ENCODE peak calls at places on chromosomes 12 and 14, in eight cellular contexts. S is A549; Z is naive thymus-derived CD4-positive, alpha-beta T cell; K is epithelial cell of proximal tubule; C is lung; M is right cardiac atrium; T is heart left ventricle; X is fibroblast of lung. Y is an unnamed sample.

GRCh38 chr12:132558861-132559623 is 51.3 kb downstream of the LRCOL1 start:
- DNase-seq in S (no peak), Z (no peak), K (peak; percentile 15), C (no peak), M (no peak), T (no peak), X (no peak), Y (peak; percentile 51)

GRCh38 chr12:96861656-96862055 is 45.4 kb upstream of the NEDD1 start:
- DNase-seq in S (no peak), Z (no peak), K (no peak), C (no peak), M (no peak), T (no peak), X (no peak), Y (no peak)

GRCh38 chr12:93415723-93416464 is 25.9 kb downstream of the UBE2N start:
- DNase-seq in S (no peak), Z (no peak), K (no peak), C (no peak), M (no peak), T (no peak), X (peak; percentile 63), Y (no peak)

GRCh38 chr12:10562306-10562933 is 51.0 kb downstream of the MAGOHB start:
- DNase-seq in S (peak; percentile 13), Z (peak; percentile 38), K (peak; percentile 9), C (no peak), M (no peak), T (no peak), X (peak; percentile 73), Y (peak; percentile 67)

GRCh38 chr12:94740601-94741362 is 90.4 kb upstream of the TMCC3 start:
- DNase-seq in S (no peak), Z (no peak), K (no peak), C (no peak), M (no peak), T (no peak), X (no peak), Y (no peak)

GRCh38 chr14:92651106-92651792 is 97.2 kb downstream of the LGMN start:
- DNase-seq in S (no peak), Z (peak; percentile 87), K (no peak), C (peak; percentile 51), M (peak; percentile 68), T (peak; percentile 39), X (no peak), Y (peak; percentile 80)

GRCh38 chr14:38129192-38129591 is 78.5 kb upstream of the SSTR1 start:
- DNase-seq in S (no peak), Z (no peak), K (no peak), C (no peak), M (no peak), T (no peak), X (no peak), Y (no peak)

GRCh38 chr12:111066744-111067437 is 146.5 kb upstream of the MYL2 start:
- DNase-seq in S (peak; percentile 44), Z (no peak), K (no peak), C (no peak), M (no peak), T (no peak), X (no peak), Y (peak; percentile 46)

GRCh38 chr14:60561845-60562746 is 53.1 kb downstream of the SIX6 start:
- DNase-seq in S (peak; percentile 52), Z (no peak), K (peak; percentile 36), C (no peak), M (peak; percentile 65), T (peak; percentile 13), X (peak; percentile 84), Y (peak; percentile 69)

GRCh38 chr12:126663304-126664094 is 1598.3 kb downstream of the AACS start:
- DNase-seq in S (peak; percentile 8), Z (no peak), K (no peak), C (no peak), M (no peak), T (no peak), X (no peak), Y (peak; percentile 12)

GRCh38 chr12:130818381-130819247 is 20.4 kb downstream of the STX2 start:
- DNase-seq in S (peak; percentile 91), Z (peak; percentile 66), K (no peak), C (peak; percentile 65), M (peak; percentile 88), T (peak; percentile 54), X (peak; percentile 25), Y (no peak)

GRCh38 chr14:22452330-22452729 is 136.7 kb downstream of the DAD1 start:
- DNase-seq in S (no peak), Z (no peak), K (no peak), C (no peak), M (no peak), T (no peak), X (no peak), Y (no peak)

GRCh38 chr14:22449612-22449930 is 139.5 kb downstream of the DAD1 start:
- DNase-seq in S (no peak), Z (no peak), K (no peak), C (no peak), M (no peak), T (no peak), X (no peak), Y (no peak)

GRCh38 chr14:22448035-22448904 is 140.8 kb downstream of the DAD1 start:
- DNase-seq in S (no peak), Z (no peak), K (no peak), C (no peak), M (no peak), T (no peak), X (no peak), Y (no peak)

GRCh38 chr14:22448905-22449611 is 140.0 kb downstream of the DAD1 start:
- DNase-seq in S (no peak), Z (no peak), K (no peak), C (no peak), M (no peak), T (no peak), X (peak; percentile 31), Y (no peak)

DNA sequence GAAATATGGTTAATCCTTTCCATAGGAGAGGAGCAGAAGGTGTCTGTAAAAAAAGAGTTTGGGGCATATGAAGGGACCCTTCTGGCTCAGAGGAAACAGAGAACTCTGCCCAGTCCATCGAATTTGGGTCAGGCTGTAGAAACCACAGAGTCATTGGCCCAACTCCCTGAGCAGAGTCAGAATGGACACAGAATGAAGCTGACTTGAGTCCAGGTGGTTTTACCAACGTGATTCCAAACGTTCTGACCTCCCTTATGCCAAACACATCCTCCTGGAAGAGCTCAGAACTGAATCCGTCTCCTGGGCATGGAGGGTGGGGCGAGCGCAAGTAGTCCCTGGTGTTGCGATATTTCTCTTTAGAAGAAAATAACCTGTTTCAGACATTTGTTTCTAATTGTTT is 138.8 kb downstream of the DAD1 start:
- DNase-seq in S (no peak), Z (no peak), K (no peak), C (no peak), M (no peak), T (no peak), X (no peak), Y (no peak)
- H3K4me3 ChIP-seq in S (no peak overlapping the region), Z (no peak overlapping the region), K (no peak overlapping the region), C (no peak overlapping the region), M (no peak overlapping the region), T (no peak overlapping the region), X (no peak overlapping the region), Y (no peak overlapping the region)

GRCh38 chr12:65859519-65859918 is 35.2 kb downstream of the HMGA2 start:
- DNase-seq in S (no peak), Z (no peak), K (no peak), C (no peak), M (no peak), T (no peak), X (no peak), Y (no peak)

GRCh38 chr12:65858831-65859230 is 34.5 kb downstream of the HMGA2 start:
- DNase-seq in S (no peak), Z (no peak), K (no peak), C (no peak), M (no peak), T (no peak), X (peak; percentile 75), Y (no peak)

GRCh38 chr12:65860584-65860983 is 36.3 kb downstream of the HMGA2 start:
- DNase-seq in S (no peak), Z (no peak), K (no peak), C (no peak), M (no peak), T (no peak), X (no peak), Y (no peak)

GRCh38 chr12:65856521-65856920 is 32.2 kb downstream of the HMGA2 start:
- DNase-seq in S (no peak), Z (no peak), K (no peak), C (no peak), M (no peak), T (no peak), X (no peak), Y (no peak)

DNA sequence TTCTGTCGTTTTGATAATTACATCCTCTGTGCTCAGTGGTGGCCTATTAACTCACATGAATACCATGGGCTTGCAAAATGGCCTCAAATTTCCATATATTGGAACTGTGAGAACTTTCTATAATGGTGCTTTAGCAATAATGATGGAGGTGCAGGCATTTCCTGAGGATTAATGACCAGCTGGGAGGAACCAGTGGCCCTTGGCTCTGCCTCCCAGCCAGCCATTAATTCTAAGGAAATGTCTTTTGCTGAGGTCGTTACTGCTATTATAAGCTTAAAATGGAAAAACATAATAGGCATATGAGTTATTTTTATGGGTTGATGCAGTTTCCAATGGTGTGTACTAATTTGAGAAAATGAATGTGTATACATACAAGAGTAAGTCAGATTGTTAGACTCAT is 33.6 kb downstream of the HMGA2 start:
- DNase-seq in S (no peak), Z (no peak), K (no peak), C (no peak), M (no peak), T (no peak), X (no peak), Y (no peak)
- H3K4me3 ChIP-seq in S (no peak overlapping the region), Z (no peak overlapping the region), K (no peak overlapping the region), C (no peak overlapping the region), M (no peak overlapping the region), T (no peak overlapping the region), X (no peak overlapping the region), Y (no peak overlapping the region)

GRCh38 chr12:28191690-28192089 is 1.4 kb downstream of the CCDC91 start:
- DNase-seq in S (peak; percentile 13), Z (peak; percentile 29), K (no peak), C (no peak), M (no peak), T (no peak), X (peak; percentile 11), Y (peak; percentile 16)
- H3K4me3 ChIP-seq in S (peak overlapping the region; percentile 91), Z (peak overlapping the region; percentile 80), K (peak overlapping the region; percentile 90), C (no peak overlapping the region), M (peak overlapping the region; percentile 81), T (peak overlapping the region; percentile 81), X (peak overlapping the region; percentile 82), Y (peak overlapping the region; percentile 92)

DNA sequence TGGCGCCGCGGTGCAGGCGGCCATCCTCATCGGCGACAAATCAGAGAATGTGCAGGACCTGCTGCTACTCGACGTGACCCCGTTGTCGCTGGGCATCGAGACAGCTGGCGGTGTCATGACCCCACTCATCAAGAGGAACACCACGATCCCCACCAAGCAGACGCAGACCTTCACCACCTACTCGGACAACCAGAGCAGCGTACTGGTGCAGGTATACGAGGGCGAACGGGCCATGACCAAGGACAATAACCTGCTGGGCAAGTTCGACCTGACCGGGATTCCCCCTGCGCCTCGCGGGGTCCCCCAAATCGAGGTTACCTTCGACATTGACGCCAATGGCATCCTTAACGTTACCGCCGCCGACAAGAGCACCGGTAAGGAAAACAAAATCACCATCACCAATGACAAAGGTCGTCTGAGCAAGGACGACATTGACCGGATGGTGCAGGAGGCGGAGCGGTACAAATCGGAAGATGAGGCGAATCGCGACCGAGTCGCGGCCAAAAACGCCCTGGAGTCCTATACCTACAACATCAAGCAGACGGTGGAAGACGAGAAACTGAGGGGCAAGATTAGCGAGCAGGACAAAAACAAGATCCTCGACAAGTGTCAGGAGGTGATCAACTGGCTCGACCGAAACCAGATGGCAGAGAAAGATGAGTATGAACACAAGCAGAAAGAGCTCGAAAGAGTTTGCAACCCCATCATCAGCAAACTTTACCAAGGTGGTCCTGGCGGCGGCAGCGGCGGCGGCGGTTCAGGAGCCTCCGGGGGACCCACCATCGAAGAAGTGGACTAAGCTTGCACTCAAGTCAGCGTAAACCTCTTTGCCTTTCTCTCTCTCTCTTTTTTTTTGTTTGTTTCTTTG is 1.7 kb downstream of the HSPA2 start:
- DNase-seq in S (no peak), Z (no peak), K (no peak), C (no peak), M (peak; percentile 63), T (no peak), X (no peak), Y (no peak)
- H3K4me3 ChIP-seq in S (peak overlapping the region; percentile 45), Z (peak overlapping the region; percentile 50), K (peak overlapping the region; percentile 52), C (peak overlapping the region; percentile 2), M (peak overlapping the region; percentile 41), T (peak overlapping the region; percentile 40), X (peak overlapping the region; percentile 51), Y (no peak overlapping the region)